ENCODE peak calls at places on chromosomes 5 and 9, in five cellular contexts. T is choroid plexus epithelial cell, K is AG09319, D is fibroblast of lung, U is RWPE1. R is an unnamed sample.

GRCh38 chr5:64165500-64166200 is at the start of gene RNF180:
- DNase-seq in T (peak; percentile 27), U (peak; percentile 44), K (no peak), D (peak; percentile 51), R (no peak)

GRCh38 chr5:96629774-96630173 is 32.4 kb upstream of the CAST start:
- DNase-seq in T (peak; percentile 97), U (peak; percentile 91), D (peak; percentile 99), K (peak; percentile 37), R (peak; percentile 93)

GRCh38 chr5:146474040-146474439 is 26.9 kb downstream of the TCERG1 start:
- DNase-seq in D (no peak), T (no peak), U (no peak), K (no peak), R (no peak)

GRCh38 chr5:106875591-106876297 is 795.0 kb downstream of the EFNA5 start:
- DNase-seq in D (no peak), K (no peak), U (no peak), T (peak; percentile 57), R (peak; percentile 52)

GRCh38 chr5:88502179-88503064 is 233.8 kb upstream of the TMEM161B start:
- DNase-seq in U (no peak), K (no peak), D (peak; percentile 39), T (peak; percentile 8), R (no peak)

GRCh38 chr9:14926941-14927624 is 16.9 kb upstream of the FREM1 start:
- DNase-seq in K (no peak), T (no peak), D (no peak), U (no peak), R (peak; percentile 22)

GRCh38 chr5:53985796-53986195 is 324.6 kb downstream of the ARL15 start:
- DNase-seq in K (no peak), T (no peak), U (no peak), D (no peak), R (no peak)

GRCh38 chr9:136587145-136587943 is 41.5 kb upstream of the NOTCH1 start:
- DNase-seq in D (peak; percentile 27), K (peak; percentile 25), U (no peak), T (peak; percentile 66), R (no peak)

GRCh38 chr5:163401271-163401670 is 36.1 kb upstream of the CCNG1 start:
- DNase-seq in K (no peak), U (no peak), T (no peak), D (no peak), R (no peak)

GRCh38 chr9:2701070-2701469 is 16.2 kb upstream of the KCNV2 start:
- DNase-seq in K (no peak), D (no peak), T (no peak), U (no peak), R (no peak)

GRCh38 chr5:9468070-9468388 is 77.8 kb downstream of the SEMA5A start:
- DNase-seq in D (peak; percentile 97), T (peak; percentile 97), U (peak; percentile 77), K (peak; percentile 50), R (no peak)

GRCh38 chr9:93676310-93677054 is 100.1 kb downstream of the PHF2 start:
- DNase-seq in D (no peak), U (no peak), K (no peak), T (no peak), R (no peak)

GRCh38 chr5:132737982-132738770 is 830 bp upstream of the KIF3A start:
- DNase-seq in U (no peak), T (no peak), D (no peak), K (no peak), R (no peak)

GRCh38 chr9:127418037-127418471 is 6.1 kb upstream of the ZNF79 start:
- DNase-seq in U (no peak), K (no peak), D (no peak), T (peak; percentile 33), R (no peak)

GRCh38 chr9:125137200-125137599 is 6.1 kb downstream of the SCAI start:
- DNase-seq in D (peak; percentile 87), U (no peak), T (peak; percentile 78), K (peak; percentile 32), R (no peak)

GRCh38 chr9:27303219-27303618 is 6.3 kb upstream of the EQTN start:
- DNase-seq in D (no peak), K (no peak), U (no peak), T (peak; percentile 18), R (no peak)

GRCh38 chr5:11709021-11709420 is 195.2 kb downstream of the CTNND2 start:
- DNase-seq in T (no peak), D (no peak), U (no peak), K (no peak), R (no peak)

GRCh38 chr5:14665949-14666741 is 1.6 kb downstream of the OTULIN start:
- DNase-seq in U (peak; percentile 55), T (peak; percentile 39), K (no peak), D (peak; percentile 31), R (no peak)

GRCh38 chr5:106312360-106312759 is 1358.4 kb downstream of the EFNA5 start:
- DNase-seq in K (no peak), T (peak; percentile 51), U (no peak), D (peak; percentile 70), R (no peak)

GRCh38 chr5:50663636-50664035 is 2.8 kb upstream of the PARP8 start:
- DNase-seq in D (no peak), T (no peak), U (no peak), K (no peak), R (no peak)

GRCh38 chr5:38783011-38783551 is 62.7 kb upstream of the OSMR start:
- DNase-seq in K (peak; percentile 94), T (peak; percentile 97), U (peak; percentile 38), D (peak; percentile 100), R (peak; percentile 98)

GRCh38 chr5:54807421-54807820 is 178.0 kb downstream of the ESM1 start:
- DNase-seq in U (peak; percentile 85), D (peak; percentile 90), T (peak; percentile 80), K (no peak), R (no peak)

GRCh38 chr9:129208191-129209091 is 30.4 kb upstream of the IER5L start:
- DNase-seq in D (no peak), T (no peak), K (no peak), U (no peak), R (no peak)

GRCh38 chr5:90833753-90834152 is 275.2 kb downstream of the ADGRV1 start:
- DNase-seq in D (no peak), T (no peak), K (no peak), U (no peak), R (no peak)

GRCh38 chr9:72917892-72918509 is 34.9 kb downstream of the ALDH1A1 start:
- DNase-seq in U (no peak), D (no peak), T (no peak), K (no peak), R (no peak)

GRCh38 chr5:105952875-105953274 is 1717.9 kb downstream of the EFNA5 start:
- DNase-seq in T (peak; percentile 77), K (no peak), D (no peak), U (no peak), R (peak; percentile 75)

GRCh38 chr5:138105709-138106108 is 21.9 kb downstream of the WNT8A start:
- DNase-seq in U (no peak), K (no peak), T (no peak), D (no peak), R (no peak)

GRCh38 chr9:136686794-136687711 is at the start of gene AGPAT2:
- DNase-seq in K (no peak), D (peak; percentile 46), T (peak; percentile 43), U (peak; percentile 81), R (no peak)

DNA sequence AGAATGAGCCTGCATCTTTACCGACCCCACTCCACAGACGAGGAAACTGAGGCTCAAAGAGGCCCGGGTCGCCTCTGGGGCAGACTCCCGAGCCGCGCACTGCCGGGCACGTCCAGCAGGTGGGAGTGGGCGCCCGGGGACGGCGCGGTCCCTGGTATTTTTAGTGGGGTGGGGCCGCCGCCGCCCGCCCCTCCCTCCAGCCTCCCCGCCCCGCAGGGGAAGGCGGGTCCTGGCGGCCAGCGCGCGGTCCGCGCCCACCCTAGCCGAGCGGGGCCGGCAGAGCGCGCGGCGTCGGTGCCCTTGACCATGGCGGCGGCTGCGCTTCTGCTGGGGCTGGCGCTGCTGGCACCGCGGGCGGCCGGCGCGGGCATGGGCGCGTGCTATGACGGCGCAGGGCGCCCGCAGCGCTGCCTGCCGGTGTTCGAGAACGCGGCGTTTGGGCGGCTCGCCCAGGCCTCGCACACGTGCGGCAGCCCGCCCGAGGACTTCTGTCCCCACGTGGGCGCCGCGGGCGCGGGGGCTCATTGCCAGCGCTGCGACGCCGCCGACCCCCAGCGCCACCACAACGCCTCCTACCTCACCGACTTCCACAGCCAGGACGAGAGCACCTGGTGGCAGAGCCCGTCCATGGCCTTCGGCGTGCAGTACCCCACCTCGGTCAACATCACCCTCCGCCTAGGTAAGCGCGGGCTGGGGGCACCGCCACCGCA is at the start of gene LAMC3:
- DNase-seq in T (no peak), K (no peak), U (peak; percentile 69), D (no peak), R (no peak)
- TF ChIP-seq CTCF in T (peak; percentile 41), K (peak; percentile 33), U (peak; percentile 66), D (peak; percentile 39), R (peak; percentile 25)

GRCh38 chr5:15718411-15719178 is 218.6 kb downstream of the FBXL7 start:
- DNase-seq in K (no peak), T (no peak), D (no peak), U (no peak), R (no peak)

GRCh38 chr5:15717002-15717401 is 217.0 kb downstream of the FBXL7 start:
- DNase-seq in U (no peak), T (no peak), K (no peak), D (peak; percentile 68), R (no peak)

GRCh38 chr5:15719784-15720183 is 219.8 kb downstream of the FBXL7 start:
- DNase-seq in T (no peak), K (no peak), D (no peak), U (no peak), R (peak; percentile 81)

GRCh38 chr5:15715535-15715934 is 215.6 kb downstream of the FBXL7 start:
- DNase-seq in K (no peak), D (no peak), T (no peak), U (no peak), R (no peak)

DNA sequence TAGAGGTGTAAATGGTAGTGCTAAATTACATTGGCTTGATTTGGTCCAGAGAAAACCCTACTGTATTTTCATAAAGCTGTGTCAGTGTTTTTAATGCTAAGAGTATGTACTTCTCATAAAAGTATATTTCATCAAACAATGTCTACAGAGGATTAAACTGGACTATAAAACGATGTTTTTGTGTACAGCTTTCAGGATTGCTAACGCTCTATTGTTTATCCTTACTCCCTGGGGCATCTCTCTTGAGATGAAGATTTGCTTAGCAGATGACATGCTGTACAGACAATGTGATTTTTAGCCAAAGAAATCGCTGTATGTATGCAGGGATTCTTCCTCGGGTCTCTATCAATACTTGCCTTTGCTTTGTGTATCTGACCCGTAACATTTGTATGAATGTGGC is 216.0 kb downstream of the FBXL7 start:
- DNase-seq in U (no peak), T (no peak), K (no peak), D (no peak), R (peak; percentile 38)
- TF ChIP-seq CTCF in U (no peak), T (no peak), K (no peak), D (no peak), R (no peak)

GRCh38 chr9:78958887-78959286 is 612.9 kb upstream of the TLE4 start:
- DNase-seq in U (no peak), K (no peak), T (peak; percentile 12), D (no peak), R (no peak)
- TF ChIP-seq CTCF in U (no peak), K (no peak), T (peak; percentile 19), D (no peak), R (peak; percentile 17)

DNA sequence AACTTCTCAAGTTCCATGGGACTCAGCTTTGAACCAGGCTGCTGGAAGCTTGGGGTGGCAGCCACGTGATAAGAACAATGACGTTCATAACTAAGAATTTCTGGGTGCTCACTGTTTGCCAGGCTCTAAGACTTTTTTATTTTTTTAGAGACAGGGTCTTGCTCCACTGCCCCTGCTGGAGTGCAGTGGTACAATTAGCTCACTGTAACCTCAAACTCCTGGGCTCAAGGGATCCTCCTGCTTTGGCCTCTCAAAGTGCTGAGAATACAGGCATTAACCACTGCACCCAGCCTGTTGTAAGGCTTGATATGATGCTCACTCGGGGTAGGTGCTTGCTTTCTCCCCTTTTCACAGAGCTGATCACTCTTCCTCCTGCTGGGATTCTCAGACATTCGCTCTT is 38.7 kb downstream of the PTPN3 start:
- DNase-seq in K (no peak), U (no peak), T (no peak), D (no peak), R (no peak)
- TF ChIP-seq CTCF in K (no peak), U (no peak), T (peak; percentile 23), D (no peak), R (no peak)